ENCODE peak calls at places on chromosomes 5 and 9, in four cellular contexts. C, U, R and Z are unnamed samples.
A peak's percentile ranks its signal among the peaks of the same experiment; 100 is the strongest.

GRCh38 chr9:116152941-116153764 is 438 bp upstream of the PAPPA start:
- DNase-seq in C (no peak), U (no peak), R (no peak), Z (peak; percentile 43)

GRCh38 chr5:84450617-84451414 is 66.1 kb upstream of the EDIL3 start:
- DNase-seq in C (no peak), U (no peak), R (no peak), Z (no peak)

GRCh38 chr9:138123086-138123485 is 245.5 kb downstream of the CACNA1B start:
- DNase-seq in C (no peak), U (no peak), R (no peak), Z (no peak)

GRCh38 chr9:69797680-69798079 is 22.9 kb upstream of the CFAP95 start:
- DNase-seq in C (no peak), U (no peak), R (no peak), Z (no peak)

GRCh38 chr5:16916262-16916878 is 19.7 kb downstream of the MYO10 start:
- DNase-seq in C (no peak), U (no peak), R (no peak), Z (peak; percentile 46)

GRCh38 chr5:123036391-123037103 is at the start of gene PPIC:
- DNase-seq in C (peak; percentile 90), U (peak; percentile 90), R (peak; percentile 94), Z (peak; percentile 88)

GRCh38 chr9:118522093-118523028 is 818.2 kb downstream of the TLR4 start:
- DNase-seq in C (peak; percentile 23), U (peak; percentile 30), R (no peak), Z (peak; percentile 75)

GRCh38 chr5:133276171-133276570 is 224.4 kb downstream of the HSPA4 start:
- DNase-seq in C (no peak), U (no peak), R (no peak), Z (no peak)

GRCh38 chr5:73751254-73751914 is 125.4 kb downstream of the ARHGEF28 start:
- DNase-seq in C (no peak), U (no peak), R (no peak), Z (peak; percentile 41)

GRCh38 chr9:126343271-126343700 is 16.7 kb downstream of the MVB12B start:
- DNase-seq in C (no peak), U (no peak), R (no peak), Z (no peak)

GRCh38 chr5:122599000-122599399 is 175.9 kb upstream of the SNX2 start:
- DNase-seq in C (no peak), U (no peak), R (no peak), Z (no peak)

GRCh38 chr5:83093692-83094091 is 16.3 kb downstream of the XRCC4 start:
- DNase-seq in C (no peak), U (no peak), R (no peak), Z (no peak)

GRCh38 chr9:6818292-6818922 is 60.6 kb downstream of the KDM4C start:
- DNase-seq in C (no peak), U (no peak), R (no peak), Z (no peak)

GRCh38 chr9:125440411-125440810 is 178.8 kb downstream of the GAPVD1 start:
- DNase-seq in C (no peak), U (no peak), R (peak; percentile 63), Z (no peak)

GRCh38 chr5:54834121-54834842 is 151.1 kb downstream of the ESM1 start:
- DNase-seq in C (peak; percentile 29), U (peak; percentile 45), R (peak; percentile 72), Z (no peak)

GRCh38 chr9:134700636-134701350 is 59.2 kb downstream of the COL5A1 start:
- DNase-seq in C (no peak), U (no peak), R (no peak), Z (no peak)

GRCh38 chr9:120931278-120932085 is 4.9 kb upstream of the TRAF1 start:
- DNase-seq in C (no peak), U (peak; percentile 48), R (peak; percentile 84), Z (peak; percentile 45)

GRCh38 chr9:116671605-116672004 is 15.5 kb upstream of the TRIM32 start:
- DNase-seq in C (no peak), U (no peak), R (no peak), Z (no peak)

GRCh38 chr5:129104910-129105455 is 10.4 kb downstream of the ISOC1 start:
- DNase-seq in C (no peak), U (no peak), R (no peak), Z (no peak)

GRCh38 chr9:8863064-8863463 is 1063.5 kb upstream of the DMAC1 start:
- DNase-seq in C (no peak), U (peak; percentile 20), R (no peak), Z (no peak)

GRCh38 chr9:37583522-37584121 is 7.4 kb upstream of the FBXO10 start:
- DNase-seq in C (no peak), U (no peak), R (no peak), Z (no peak)

GRCh38 chr9:38357350-38358114 is 35.0 kb upstream of the ALDH1B1 start:
- DNase-seq in C (no peak), U (no peak), R (peak; percentile 35), Z (no peak)

GRCh38 chr5:126865299-126865698 is 88.4 kb downstream of the LMNB1 start:
- DNase-seq in C (no peak), U (no peak), R (no peak), Z (no peak)

GRCh38 chr5:139711852-139712171 is 63.7 kb downstream of the CXXC5 start:
- DNase-seq in C (no peak), U (no peak), R (peak; percentile 78), Z (peak; percentile 45)

GRCh38 chr5:142614054-142614453 is 71.8 kb downstream of the FGF1 start:
- DNase-seq in C (no peak), U (no peak), R (no peak), Z (no peak)

GRCh38 chr5:93620487-93621339 is 37.7 kb downstream of the NR2F1 start:
- DNase-seq in C (peak; percentile 61), U (peak; percentile 69), R (peak; percentile 74), Z (peak; percentile 77)

GRCh38 chr5:45437746-45438145 is 258.4 kb downstream of the HCN1 start:
- DNase-seq in C (no peak), U (no peak), R (no peak), Z (no peak)

GRCh38 chr5:150468206-150468605 is 18.7 kb upstream of the RPS14 start:
- DNase-seq in C (no peak), U (no peak), R (no peak), Z (no peak)

GRCh38 chr9:73121375-73121935 is 30.2 kb upstream of the ANXA1 start:
- DNase-seq in C (no peak), U (no peak), R (no peak), Z (no peak)

GRCh38 chr5:6632324-6632930 is 417 bp downstream of the NSUN2 start:
- DNase-seq in C (no peak), U (peak; percentile 14), R (peak; percentile 69), Z (peak; percentile 13)

GRCh38 chr5:169811680-169812079 is 168.6 kb downstream of the INSYN2B start:
- DNase-seq in C (no peak), U (no peak), R (no peak), Z (no peak)

GRCh38 chr5:139733698-139734491 is 61.7 kb upstream of the PSD2 start:
- DNase-seq in C (no peak), U (peak; percentile 63), R (no peak), Z (peak; percentile 85)

GRCh38 chr5:27124590-27124989 is 86.2 kb upstream of the CDH9 start:
- DNase-seq in C (no peak), U (no peak), R (no peak), Z (peak; percentile 49)

GRCh38 chr9:116482740-116483139 is 204.4 kb upstream of the TRIM32 start:
- DNase-seq in C (no peak), U (no peak), R (no peak), Z (no peak)

GRCh38 chr5:166505546-166505945 is 1785.9 kb upstream of the WWC1 start:
- DNase-seq in C (no peak), U (no peak), R (no peak), Z (peak; percentile 19)

GRCh38 chr9:134637696-134638502 is 3.7 kb upstream of the COL5A1 start:
- DNase-seq in C (no peak), U (no peak), R (no peak), Z (peak; percentile 80)

GRCh38 chr9:84322830-84323229 is 17.7 kb downstream of the SLC28A3 start:
- DNase-seq in C (no peak), U (no peak), R (no peak), Z (no peak)

GRCh38 chr9:84652496-84653081 is 16.9 kb upstream of the NTRK2 start:
- DNase-seq in C (no peak), U (no peak), R (no peak), Z (no peak)

GRCh38 chr9:33044677-33045282 is 19.7 kb downstream of the DNAJA1 start:
- DNase-seq in C (no peak), U (peak; percentile 54), R (no peak), Z (no peak)

GRCh38 chr5:121873409-121873808 is 21.7 kb downstream of the FTMT start:
- DNase-seq in C (no peak), U (no peak), R (no peak), Z (no peak)

DNA sequence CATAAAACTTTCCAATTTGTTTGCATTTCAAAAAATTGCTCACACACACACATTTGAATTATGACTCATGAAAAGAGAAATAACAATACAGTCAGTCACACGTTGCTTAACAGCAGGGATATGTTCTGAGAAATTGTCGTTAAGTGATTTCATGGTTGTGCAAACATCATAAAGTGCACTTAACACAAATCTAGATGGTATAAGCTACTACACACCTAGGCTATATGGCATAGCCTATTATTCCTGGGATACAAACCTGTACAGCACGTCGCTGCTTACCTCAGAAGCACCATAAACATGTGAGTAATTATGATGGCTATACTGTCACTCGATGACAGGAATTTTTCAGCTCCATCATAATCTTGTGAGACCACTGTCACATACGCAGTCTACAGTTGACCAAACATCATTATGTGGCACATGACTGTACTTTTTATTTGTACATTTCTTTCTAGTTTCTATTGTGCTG is 378.2 kb downstream of the ACTL7B start:
- DNase-seq in C (no peak), U (no peak), R (no peak), Z (no peak)
- H3K4me3 ChIP-seq in C (no peak overlapping the region), U (no peak overlapping the region), R (no peak overlapping the region), Z (no peak overlapping the region)

GRCh38 chr9:78574354-78575036 is 277.6 kb downstream of the PSAT1 start:
- DNase-seq in C (no peak), U (no peak), R (no peak), Z (no peak)
- H3K27ac ChIP-seq in C (no peak overlapping the region), U (no peak overlapping the region), R (no peak overlapping the region), Z (no peak overlapping the region)

DNA sequence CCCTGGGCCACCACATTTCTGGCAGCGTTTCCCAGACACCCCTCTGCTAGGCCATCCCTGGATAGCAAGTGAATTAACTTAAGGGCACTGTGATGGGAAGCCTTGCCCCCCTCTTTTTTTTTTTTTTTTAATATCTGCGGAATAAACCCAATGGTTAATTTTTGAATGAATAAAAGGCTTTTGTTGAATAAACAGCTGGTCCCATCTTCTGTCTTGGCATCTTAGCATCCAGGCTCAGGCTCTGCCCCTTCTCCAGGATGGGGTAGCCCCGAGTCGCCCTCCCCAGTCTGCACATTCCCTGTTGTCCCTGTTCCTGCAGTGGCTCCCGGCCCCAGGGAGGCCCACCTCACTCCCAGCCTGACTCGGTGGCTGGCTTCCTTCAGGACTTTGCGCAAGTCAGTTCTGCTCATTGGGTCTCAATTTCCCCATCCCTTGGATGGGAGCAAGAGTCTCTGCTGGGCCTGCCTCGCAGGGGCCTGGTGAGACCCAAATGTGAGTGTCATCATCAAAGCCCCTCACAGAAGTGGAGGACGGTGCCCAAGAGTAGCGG is 29.0 kb upstream of the HMCN2 start:
- DNase-seq in C (no peak), U (no peak), R (no peak), Z (no peak)
- H3K4me3 ChIP-seq in C (no peak overlapping the region), U (no peak overlapping the region), R (no peak overlapping the region), Z (no peak overlapping the region)

GRCh38 chr9:71762900-71763653 is 5.2 kb downstream of the CEMIP2 start:
- DNase-seq in C (no peak), U (no peak), R (no peak), Z (no peak)
- H3K27ac ChIP-seq in C (no peak overlapping the region), U (peak overlapping the region; percentile 72), R (no peak overlapping the region), Z (no peak overlapping the region)